ENCODE peak calls at places on chromosomes 13 and 19, in seven cellular contexts. G is nephron progenitor cell; I is cardiac muscle cell; N is tibial artery; Q is kidney tubule cell; K is CD8-positive, alpha-beta T cell; A is ELR. W is an unnamed sample.

GRCh38 chr13:101535192-101535746 is 82.8 kb downstream of the ITGBL1 start:
- DNase-seq in N (no peak), I (no peak), Q (no peak), A (peak), K (no peak), G (no peak), W (no peak)

GRCh38 chr13:36345438-36346221 is 564 bp downstream of the SPART start:
- DNase-seq in K (peak), N (peak), G (peak), A (peak), I (peak), Q (peak), W (peak)

GRCh38 chr19:16153582-16154336 is 10.3 kb downstream of the HSH2D start:
- DNase-seq in I (no peak), A (peak), N (no peak), Q (no peak), K (no peak), G (peak), W (peak)

GRCh38 chr19:13100031-13100588 is 2.5 kb downstream of the LYL1 start:
- DNase-seq in G (no peak), N (peak), Q (peak), K (peak), A (peak), I (no peak), W (no peak)

GRCh38 chr13:24459234-24459633 is 53.3 kb downstream of the PARP4 start:
- DNase-seq in A (peak), K (no peak), G (no peak), N (no peak), Q (no peak), I (no peak), W (no peak)

GRCh38 chr13:110911880-110912279 is 3.0 kb downstream of the ANKRD10 start:
- DNase-seq in K (no peak), I (no peak), Q (peak), G (no peak), N (no peak), A (peak), W (no peak)

GRCh38 chr19:45769821-45770191 is 754 bp upstream of the SIX5 start:
- DNase-seq in N (peak), I (no peak), G (peak), K (peak), A (peak), Q (peak), W (peak)

GRCh38 chr13:26549713-26550112 is 7.8 kb upstream of the WASF3 start:
- DNase-seq in K (no peak), Q (no peak), G (no peak), A (no peak), I (no peak), N (no peak), W (no peak)

GRCh38 chr13:75372517-75372916 is 109.5 kb downstream of the TBC1D4 start:
- DNase-seq in K (no peak), A (peak), Q (peak), N (no peak), G (no peak), I (peak), W (peak)

GRCh38 chr13:112587767-112588489 is at the start of gene TUBGCP3:
- DNase-seq in K (peak), Q (peak), G (peak), I (peak), N (peak), A (peak), W (peak)

GRCh38 chr13:38685974-38686571 is 804 bp upstream of the FREM2 start:
- DNase-seq in I (peak), G (peak), N (no peak), K (no peak), Q (peak), A (peak), W (peak)

GRCh38 chr13:104006625-104007061 is 940.4 kb upstream of the SLC10A2 start:
- DNase-seq in G (no peak), N (no peak), I (peak), Q (peak), K (no peak), A (peak), W (no peak)

GRCh38 chr19:2998642-2999041 is 21.3 kb downstream of the TLE6 start:
- DNase-seq in Q (no peak), A (no peak), I (no peak), N (no peak), G (no peak), K (no peak), W (no peak)

GRCh38 chr19:29596885-29597525 is 9.1 kb upstream of the POP4 start:
- DNase-seq in I (peak), N (no peak), G (peak), Q (peak), A (peak), K (no peak), W (peak)

GRCh38 chr19:39060130-39060529 is 24.0 kb upstream of the ACP7 start:
- DNase-seq in I (no peak), K (no peak), A (no peak), G (no peak), Q (no peak), N (no peak), W (no peak)

GRCh38 chr13:59906413-59907027 is 257.2 kb downstream of the DIAPH3 start:
- DNase-seq in N (no peak), K (no peak), A (peak), Q (peak), I (peak), G (peak), W (peak)

GRCh38 chr13:35891973-35892441 is 239.2 kb downstream of the DCLK1 start:
- DNase-seq in N (no peak), I (no peak), K (no peak), G (no peak), Q (peak), A (peak), W (no peak)

GRCh38 chr13:107669356-107669755 is 546.0 kb downstream of the LIG4 start:
- DNase-seq in K (no peak), Q (peak), A (peak), G (no peak), N (no peak), I (no peak), W (no peak)

GRCh38 chr19:16315825-16316505 is 8.7 kb upstream of the KLF2 start:
- DNase-seq in G (no peak), I (peak), K (no peak), Q (peak), N (peak), A (peak), W (no peak)

GRCh38 chr19:55369651-55370304 is 485 bp downstream of the IL11 start:
- DNase-seq in G (peak), I (peak), A (peak), Q (peak), N (no peak), K (peak), W (peak)

GRCh38 chr13:49220035-49220855 is at the start of gene MLNR:
- DNase-seq in G (peak), I (peak), N (no peak), Q (peak), A (no peak), K (peak), W (peak)

GRCh38 chr13:32233062-32233461 is 82.1 kb downstream of the ZAR1L start:
- DNase-seq in G (no peak), A (no peak), K (no peak), N (no peak), Q (no peak), I (no peak), W (no peak)

GRCh38 chr13:90696254-90696653 is 651.2 kb upstream of the MIR17HG start:
- DNase-seq in G (no peak), A (peak), Q (peak), K (no peak), N (no peak), I (no peak), W (no peak)

GRCh38 chr19:18848860-18849661 is 17.3 kb downstream of the UPF1 start:
- DNase-seq in Q (no peak), A (peak), K (no peak), I (no peak), G (no peak), N (peak), W (no peak)

GRCh38 chr19:18473003-18473705 is 35.2 kb upstream of the ISYNA1 start:
- DNase-seq in G (no peak), I (no peak), N (no peak), Q (no peak), A (no peak), K (no peak), W (no peak)

GRCh38 chr13:41505209-41505835 is 48.0 kb downstream of the RGCC start:
- DNase-seq in Q (peak), A (peak), G (no peak), I (no peak), N (no peak), K (no peak), W (no peak)